ENCODE peak calls at places on chromosomes 7 and 10, in ten cellular contexts. C is fibroblast of lung; L is stimulated activated CD4-positive, alpha-beta T cell treated with anti-CD3 and anti-CD28 coated beads, Interleukin-4, amount 100 ng/mL, for 1 hour; D is IMR-90; J is Calu3; U is ELR; W is NCI-H69; R is hepatocyte; S is iPS-NIHi11; Y is H7. Q is an unnamed sample.

GRCh38 chr7:25854608-25855497 is 297.1 kb upstream of the NFE2L3 start:
- DNase-seq in C (peak; percentile 100), L (no peak), D (peak; percentile 100), J (peak; percentile 73), U (peak; percentile 82), W (peak; percentile 98), R (peak; percentile 96), S (peak; percentile 81), Y (peak; percentile 89), Q (peak; percentile 25)

GRCh38 chr10:127922675-127923366 is 15.9 kb downstream of the PTPRE start:
- DNase-seq in C (peak; percentile 81), L (no peak), D (peak; percentile 55), J (peak; percentile 73), U (peak; percentile 76), W (no peak), R (peak; percentile 81), S (peak; percentile 44), Y (no peak), Q (no peak)

GRCh38 chr7:144416341-144416740 is 12.8 kb upstream of the NOBOX start:
- DNase-seq in C (no peak), L (no peak), D (no peak), J (no peak), U (no peak), W (no peak), R (no peak), S (no peak), Y (no peak), Q (no peak)

GRCh38 chr10:34024708-34025425 is 690.4 kb upstream of the NRP1 start:
- DNase-seq in C (no peak), L (no peak), D (no peak), J (peak; percentile 10), U (peak; percentile 21), W (peak; percentile 24), R (peak; percentile 17), S (peak; percentile 58), Y (peak; percentile 72), Q (no peak)

GRCh38 chr10:86287966-86288579 is 78.5 kb downstream of the GRID1 start:
- DNase-seq in C (no peak), L (no peak), D (no peak), J (no peak), U (no peak), W (peak; percentile 77), R (no peak), S (no peak), Y (no peak), Q (no peak)

GRCh38 chr10:131981429-131982184 is at the start of gene BNIP3:
- DNase-seq in C (peak; percentile 94), L (peak; percentile 97), D (peak; percentile 94), J (peak; percentile 87), U (peak; percentile 94), W (peak; percentile 94), R (peak; percentile 98), S (peak; percentile 99), Y (peak; percentile 100), Q (peak; percentile 94)

GRCh38 chr7:152115021-152115718 is 89.7 kb downstream of the GALNT11 start:
- DNase-seq in C (no peak), L (no peak), D (no peak), J (no peak), U (no peak), W (no peak), R (no peak), S (no peak), Y (no peak), Q (no peak)

GRCh38 chr10:112140110-112140755 is 43.3 kb downstream of the GPAM start:
- DNase-seq in C (peak; percentile 63), L (peak; percentile 62), D (peak; percentile 59), J (peak; percentile 85), U (peak; percentile 89), W (peak; percentile 80), R (peak; percentile 92), S (peak; percentile 97), Y (peak; percentile 86), Q (peak; percentile 29)

GRCh38 chr10:36336315-36336714 is 694.2 kb upstream of the FZD8 start:
- DNase-seq in C (no peak), L (no peak), D (peak; percentile 54), J (no peak), U (peak; percentile 39), W (no peak), R (no peak), S (no peak), Y (no peak), Q (no peak)

GRCh38 chr10:100103581-100103980 is 21.9 kb upstream of the CPN1 start:
- DNase-seq in C (peak; percentile 58), L (no peak), D (peak; percentile 31), J (no peak), U (no peak), W (no peak), R (no peak), S (no peak), Y (no peak), Q (no peak)

GRCh38 chr7:95660023-95660434 is 63.7 kb upstream of the PDK4 start:
- DNase-seq in C (peak; percentile 47), L (no peak), D (no peak), J (no peak), U (no peak), W (no peak), R (peak; percentile 71), S (no peak), Y (no peak), Q (no peak)

GRCh38 chr10:79385392-79385795 is 38.1 kb downstream of the PPIF start:
- DNase-seq in C (no peak), L (no peak), D (no peak), J (no peak), U (no peak), W (no peak), R (no peak), S (no peak), Y (no peak), Q (no peak)

GRCh38 chr10:102408728-102409603 is 9.6 kb downstream of the PSD start:
- DNase-seq in C (peak; percentile 30), L (peak; percentile 85), D (peak; percentile 44), J (no peak), U (no peak), W (peak; percentile 60), R (peak; percentile 84), S (peak; percentile 70), Y (peak; percentile 91), Q (peak; percentile 82)

GRCh38 chr7:1706381-1706720 is 36.3 kb downstream of the ELFN1 start:
- DNase-seq in C (no peak), L (no peak), D (no peak), J (no peak), U (no peak), W (no peak), R (no peak), S (no peak), Y (no peak), Q (no peak)

GRCh38 chr7:159130199-159130775 is 14.4 kb downstream of the VIPR2 start:
- DNase-seq in C (no peak), L (no peak), D (no peak), J (no peak), U (no peak), W (no peak), R (no peak), S (no peak), Y (no peak), Q (no peak)

GRCh38 chr7:29894238-29894637 is 87.9 kb downstream of the WIPF3 start:
- DNase-seq in C (no peak), L (no peak), D (no peak), J (no peak), U (no peak), W (peak; percentile 25), R (no peak), S (no peak), Y (no peak), Q (no peak)

GRCh38 chr10:17836917-17837316 is 27.8 kb downstream of the MRC1 start:
- DNase-seq in C (peak; percentile 54), L (no peak), D (peak; percentile 62), J (peak; percentile 25), U (peak; percentile 77), W (peak; percentile 1), R (peak; percentile 71), S (peak; percentile 30), Y (no peak), Q (no peak)

GRCh38 chr7:94510582-94511456 is 1.2 kb downstream of the CASD1 start:
- DNase-seq in C (peak; percentile 30), L (peak; percentile 16), D (peak; percentile 2), J (peak; percentile 31), U (peak; percentile 49), W (peak; percentile 91), R (peak; percentile 40), S (peak; percentile 57), Y (no peak), Q (peak; percentile 60)

GRCh38 chr10:95588025-95588424 is 26.9 kb upstream of the SORBS1 start:
- DNase-seq in C (no peak), L (no peak), D (no peak), J (no peak), U (no peak), W (no peak), R (no peak), S (no peak), Y (no peak), Q (no peak)

GRCh38 chr10:73894245-73894971 is 16.5 kb upstream of the PLAU start:
- DNase-seq in C (peak; percentile 73), L (no peak), D (peak; percentile 85), J (no peak), U (peak; percentile 98), W (no peak), R (no peak), S (no peak), Y (no peak), Q (no peak)

GRCh38 chr7:13021566-13021965 is 334.1 kb downstream of the ARL4A start:
- DNase-seq in C (peak; percentile 28), L (no peak), D (peak; percentile 25), J (no peak), U (no peak), W (peak; percentile 67), R (no peak), S (no peak), Y (no peak), Q (no peak)

GRCh38 chr10:103868200-103868599 is 12.8 kb upstream of the SH3PXD2A start:
- DNase-seq in C (no peak), L (no peak), D (no peak), J (no peak), U (no peak), W (no peak), R (no peak), S (no peak), Y (no peak), Q (no peak)

GRCh38 chr7:1678571-1679325 is 8.7 kb downstream of the ELFN1 start:
- DNase-seq in C (no peak), L (no peak), D (no peak), J (no peak), U (no peak), W (no peak), R (no peak), S (peak; percentile 6), Y (peak; percentile 32), Q (no peak)

GRCh38 chr7:156419782-156420181 is 220.8 kb upstream of the RNF32 start:
- DNase-seq in C (no peak), L (no peak), D (no peak), J (no peak), U (no peak), W (no peak), R (no peak), S (no peak), Y (no peak), Q (no peak)

GRCh38 chr7:45001138-45001694 is 1.2 kb downstream of the CCM2 start:
- DNase-seq in C (peak; percentile 11), L (peak; percentile 64), D (no peak), J (peak; percentile 54), U (no peak), W (peak; percentile 81), R (peak; percentile 74), S (no peak), Y (peak; percentile 55), Q (peak; percentile 73)

GRCh38 chr7:67484244-67484751 is 487.7 kb downstream of the TYW1 start:
- DNase-seq in C (peak; percentile 66), L (no peak), D (peak; percentile 56), J (peak; percentile 22), U (peak; percentile 69), W (peak; percentile 85), R (peak; percentile 87), S (peak; percentile 87), Y (peak; percentile 70), Q (peak; percentile 9)

GRCh38 chr7:5667391-5667790 is 114.1 kb downstream of the RNF216 start:
- DNase-seq in C (no peak), L (no peak), D (peak; percentile 27), J (peak; percentile 23), U (no peak), W (no peak), R (no peak), S (no peak), Y (no peak), Q (no peak)

GRCh38 chr10:89378006-89378627 is at the start of gene IFIT1B:
- DNase-seq in C (no peak), L (no peak), D (no peak), J (no peak), U (no peak), W (no peak), R (no peak), S (peak; percentile 41), Y (peak; percentile 35), Q (no peak)